ENCODE peak calls at places on chromosomes 1 and 21, in four cellular contexts. E is K562, M is A549, X is HepG2. W is an unnamed sample.

GRCh38 chr1:26723013-26723991 is 27.5 kb downstream of the ARID1A start:
- DNase-seq in E (peak; percentile 84), M (peak; percentile 26), X (peak; percentile 82), W (peak; percentile 72)

GRCh38 chr21:34365794-34366193 is 2.0 kb downstream of the KCNE2 start:
- DNase-seq in E (no peak), M (no peak), X (peak; percentile 17), W (no peak)

GRCh38 chr1:83583351-83584014 is 415.4 kb downstream of the TTLL7 start:
- DNase-seq in E (no peak), M (peak; percentile 4), X (no peak), W (peak; percentile 20)

GRCh38 chr1:203644661-203645510 is 18.3 kb downstream of the ATP2B4 start:
- DNase-seq in E (no peak), M (no peak), X (no peak), W (no peak)

GRCh38 chr1:180230791-180231505 is 884 bp downstream of the LHX4 start:
- DNase-seq in E (peak; percentile 35), M (no peak), X (no peak), W (peak; percentile 74)

GRCh38 chr1:61107638-61108037 is 25.3 kb downstream of the NFIA start:
- DNase-seq in E (no peak), M (no peak), X (no peak), W (no peak)

GRCh38 chr1:200526709-200527612 is 93.6 kb downstream of the KIF14 start:
- DNase-seq in E (no peak), M (no peak), X (no peak), W (no peak)

GRCh38 chr1:239982762-239983161 is 108.9 kb upstream of the FMN2 start:
- DNase-seq in E (no peak), M (no peak), X (no peak), W (no peak)

GRCh38 chr1:59199734-59200376 is 97.0 kb upstream of the FGGY start:
- DNase-seq in E (no peak), M (no peak), X (no peak), W (no peak)

GRCh38 chr1:19395678-19396192 is 83.6 kb downstream of the SLC66A1 start:
- DNase-seq in E (no peak), M (no peak), X (no peak), W (no peak)

GRCh38 chr1:96980448-96980847 is 258.9 kb downstream of the PTBP2 start:
- DNase-seq in E (no peak), M (no peak), X (no peak), W (no peak)

GRCh38 chr1:87236585-87236984 is 92.1 kb upstream of the LMO4 start:
- DNase-seq in E (no peak), M (no peak), X (no peak), W (no peak)

GRCh38 chr1:107534632-107535031 is 393.8 kb downstream of the NTNG1 start:
- DNase-seq in E (no peak), M (no peak), X (no peak), W (no peak)

GRCh38 chr1:147225193-147225730 is at the start of gene FMO5:
- DNase-seq in E (peak; percentile 56), M (peak; percentile 73), X (no peak), W (peak; percentile 67)

GRCh38 chr1:9020325-9020724 is 5.9 kb downstream of the SLC2A7 start:
- DNase-seq in E (no peak), M (no peak), X (no peak), W (no peak)

GRCh38 chr1:194731025-194731424 is 1544.6 kb upstream of the B3GALT2 start:
- DNase-seq in E (no peak), M (no peak), X (no peak), W (no peak)

GRCh38 chr1:147556643-147557042 is 15.3 kb downstream of the BCL9 start:
- DNase-seq in E (no peak), M (no peak), X (no peak), W (no peak)

GRCh38 chr1:26478159-26478558 is 5.9 kb downstream of the HMGN2 start:
- DNase-seq in E (no peak), M (no peak), X (no peak), W (no peak)

GRCh38 chr1:116777831-116778830 is 23.9 kb downstream of the CD2 start:
- DNase-seq in E (no peak), M (no peak), X (peak; percentile 43), W (no peak)

GRCh38 chr1:111364690-111365089 is 62.8 kb downstream of the OVGP1 start:
- DNase-seq in E (no peak), M (peak; percentile 1), X (peak; percentile 8), W (no peak)

GRCh38 chr1:161185732-161186311 is 8.5 kb upstream of the B4GALT3 start:
- DNase-seq in E (no peak), M (no peak), X (no peak), W (no peak)

GRCh38 chr1:205547932-205548827 is 43.7 kb downstream of the CDK18 start:
- DNase-seq in E (no peak), M (no peak), X (no peak), W (no peak)

GRCh38 chr21:44856131-44856530 is 17.4 kb downstream of the PTTG1IP start:
- DNase-seq in E (no peak), M (no peak), X (no peak), W (no peak)

GRCh38 chr1:225767591-225768540 is 9.8 kb upstream of the SRP9 start:
- DNase-seq in E (no peak), M (no peak), X (peak; percentile 94), W (peak; percentile 30)

GRCh38 chr1:209652873-209653401 is 712 bp upstream of the LAMB3 start:
- DNase-seq in E (peak; percentile 52), M (peak; percentile 60), X (peak; percentile 70), W (peak; percentile 72)

GRCh38 chr1:245881767-245882391 is 625.2 kb downstream of the SMYD3 start:
- DNase-seq in E (no peak), M (no peak), X (no peak), W (no peak)

GRCh38 chr1:181087400-181087901 is 1.0 kb upstream of the IER5 start:
- DNase-seq in E (peak; percentile 37), M (peak; percentile 61), X (no peak), W (no peak)

GRCh38 chr1:162753001-162753658 is 37.4 kb upstream of the HSD17B7 start:
- DNase-seq in E (no peak), M (no peak), X (peak; percentile 68), W (no peak)

GRCh38 chr1:51519048-51519856 is at the start of gene EPS15:
- DNase-seq in E (peak; percentile 96), M (peak; percentile 82), X (peak; percentile 68), W (peak; percentile 89)

GRCh38 chr1:51518730-51519047 is 377 bp downstream of the EPS15 start:
- DNase-seq in E (peak; percentile 73), M (no peak), X (peak; percentile 46), W (peak; percentile 45)

GRCh38 chr1:51516639-51517158 is 2.4 kb downstream of the EPS15 start:
- DNase-seq in E (no peak), M (no peak), X (no peak), W (no peak)

GRCh38 chr1:51517361-51518032 is 1.6 kb downstream of the EPS15 start:
- DNase-seq in E (no peak), M (no peak), X (no peak), W (no peak)

DNA sequence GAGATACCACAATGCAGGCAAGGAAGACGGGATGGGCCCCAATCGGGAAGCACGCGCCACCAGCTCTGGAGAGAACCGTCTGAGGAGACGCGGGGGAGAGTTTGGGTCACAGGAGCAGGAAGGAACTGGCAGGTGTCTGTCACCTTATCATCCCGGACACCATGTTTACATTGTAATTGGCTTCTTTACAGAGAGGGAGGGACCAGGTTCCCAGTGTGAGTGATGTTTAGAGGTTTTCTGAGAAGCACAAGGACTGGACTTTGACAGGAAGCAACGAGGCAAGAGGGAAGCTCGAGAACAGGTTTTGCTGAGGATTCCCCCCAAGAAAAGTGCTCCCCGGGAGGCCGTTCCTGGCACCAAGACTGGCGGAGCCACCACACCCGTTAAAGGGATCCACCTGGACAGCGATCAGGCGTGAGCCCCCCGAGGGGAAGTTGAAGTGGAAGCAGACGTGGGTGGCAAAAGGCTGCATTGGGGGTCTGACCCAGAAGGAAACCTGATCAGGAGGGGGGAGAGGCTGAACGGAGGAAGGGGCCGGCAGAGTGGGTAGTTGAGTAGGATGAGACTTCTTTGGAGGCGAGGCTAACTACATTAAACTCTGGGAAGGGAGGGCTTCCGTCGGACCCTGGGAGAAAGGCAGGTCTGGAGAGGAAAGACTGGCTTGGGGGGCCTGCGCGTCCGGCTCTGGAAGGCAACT is 885 bp downstream of the EPS15 start:
- DNase-seq in E (peak; percentile 87), M (peak; percentile 40), X (peak; percentile 73), W (peak; percentile 32)
- TF ChIP-seq HMGXB4 in E (no peak), M (no peak), X (peak; percentile 46), W (no peak)

GRCh38 chr21:37765501-37765900 is 150.8 kb downstream of the KCNJ6 start:
- DNase-seq in E (no peak), M (no peak), X (no peak), W (no peak)

GRCh38 chr21:37769656-37770055 is 146.6 kb downstream of the KCNJ6 start:
- DNase-seq in E (no peak), M (no peak), X (no peak), W (no peak)

GRCh38 chr21:37770496-37770895 is 145.8 kb downstream of the KCNJ6 start:
- DNase-seq in E (no peak), M (no peak), X (no peak), W (no peak)

GRCh38 chr21:37766104-37766503 is 150.2 kb downstream of the KCNJ6 start:
- DNase-seq in E (no peak), M (no peak), X (no peak), W (no peak)

DNA sequence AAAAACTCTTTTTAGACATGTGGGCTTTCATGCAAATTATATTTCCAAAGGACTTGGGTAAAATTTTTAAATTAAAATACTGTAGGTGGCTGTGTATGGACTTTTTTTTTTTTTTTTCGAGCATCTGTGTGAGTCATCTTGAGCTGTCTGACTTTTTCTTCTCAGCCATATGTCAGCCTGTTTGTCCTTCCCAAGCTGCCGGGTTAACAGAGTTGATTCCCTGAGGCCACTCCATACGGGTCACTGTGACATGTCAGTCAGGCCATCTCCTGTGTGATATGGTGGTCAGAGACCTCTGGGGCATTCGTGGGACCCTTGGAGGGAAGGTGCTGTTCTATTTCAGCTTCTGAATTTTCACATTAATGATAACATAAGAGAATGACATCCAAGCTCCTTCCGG is 148.3 kb downstream of the KCNJ6 start:
- DNase-seq in E (no peak), M (no peak), X (no peak), W (no peak)
- TF ChIP-seq HMGXB4 in E (no peak), M (no peak), X (no peak), W (no peak)

DNA sequence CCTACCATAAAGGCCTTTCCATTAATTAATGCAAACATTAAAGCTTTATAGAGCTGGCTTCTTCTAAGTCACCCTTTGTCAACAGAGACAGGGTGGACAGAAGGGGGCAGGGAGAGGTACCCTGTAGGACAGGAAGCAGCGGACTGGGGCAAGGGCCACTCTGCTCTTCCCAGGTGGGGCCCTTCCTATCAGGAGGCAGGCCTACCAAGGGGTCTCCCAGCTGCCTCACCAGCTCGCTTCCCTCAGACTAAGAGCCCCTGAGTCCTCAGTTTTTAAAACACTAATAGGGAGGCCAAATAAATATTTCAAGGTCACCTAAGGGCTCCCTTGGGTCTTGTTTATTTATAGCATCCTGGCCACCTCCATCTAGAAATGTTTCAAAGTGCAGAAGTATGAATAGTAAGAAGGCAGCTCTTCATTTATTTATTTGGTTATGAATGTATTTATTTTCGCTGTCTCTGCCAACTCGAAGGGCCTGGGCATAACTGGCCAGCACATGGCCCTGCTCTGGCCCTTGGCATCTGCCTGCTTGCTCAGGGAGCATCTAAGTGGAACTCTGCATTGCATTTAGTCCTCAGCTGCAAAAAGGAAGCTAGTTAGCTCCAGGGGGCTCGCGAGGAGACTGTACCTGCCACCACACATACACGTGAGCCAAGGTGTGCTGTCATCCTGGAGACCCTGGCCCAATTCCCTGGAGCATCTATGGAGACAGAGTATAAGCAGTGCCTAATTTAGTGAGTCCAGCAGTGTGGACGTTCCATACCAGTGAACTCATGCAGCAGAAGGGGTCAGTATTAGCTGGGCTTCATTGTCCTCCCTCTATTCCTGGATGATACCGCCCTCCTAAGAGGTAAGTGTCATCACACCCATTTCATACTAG is 395.1 kb upstream of the VAMP3 start:
- DNase-seq in E (no peak), M (no peak), X (no peak), W (no peak)
- TF ChIP-seq HMGXB4 in E (no peak), M (no peak), X (no peak), W (no peak)

GRCh38 chr1:201892211-201892610 is 3.5 kb downstream of the SHISA4 start:
- DNase-seq in E (no peak), M (no peak), X (no peak), W (no peak)
- TF ChIP-seq HMGXB4 in E (no peak), M (no peak), X (no peak), W (no peak)